ENCODE peak calls at places on chromosomes 6 and 20, in seven cellular contexts. V is stomach; Y is fibroblast of lung; Q is aorta; F is neural progenitor cell; N is colonic mucosa; K is CD8-positive, alpha-beta T cell. J is an unnamed sample. For H3K4me1, the result is how much of the 10 kb centered on the place peaks cover.

GRCh38 chr6:56096454-56096853 is 150.9 kb downstream of the COL21A1 start:
- DNase-seq in V (no peak), N (no peak), K (no peak), Q (no peak), Y (no peak), F (no peak), J (no peak)

GRCh38 chr20:22531756-22532155 is 52.6 kb downstream of the FOXA2 start:
- DNase-seq in Q (no peak), V (no peak), K (no peak), F (no peak), N (no peak), Y (no peak), J (no peak)

GRCh38 chr20:56504373-56505005 is 20.1 kb upstream of the FAM209A start:
- DNase-seq in V (no peak), Y (no peak), Q (no peak), K (peak), N (no peak), F (peak), J (no peak)

GRCh38 chr6:98092326-98092725 is 742.0 kb upstream of the POU3F2 start:
- DNase-seq in Q (no peak), Y (no peak), N (no peak), V (no peak), F (no peak), K (no peak), J (no peak)

GRCh38 chr6:168031411-168032382 is 34.2 kb downstream of the KIF25 start:
- DNase-seq in N (peak), V (no peak), Q (no peak), K (no peak), Y (peak), F (no peak), J (peak)

GRCh38 chr6:166553563-166554271 is 32.8 kb downstream of the RAMACL start:
- DNase-seq in Q (peak), V (no peak), N (peak), K (no peak), Y (peak), F (no peak), J (peak)

GRCh38 chr20:44714102-44714700 is 968 bp upstream of the CCN5 start:
- DNase-seq in F (no peak), Q (peak), N (no peak), K (no peak), Y (peak), V (peak), J (no peak)

GRCh38 chr6:63816979-63817436 is 181.4 kb downstream of the PHF3 start:
- DNase-seq in K (no peak), Y (no peak), Q (no peak), N (no peak), F (peak), V (no peak), J (no peak)

GRCh38 chr6:28343898-28344677 is 5.7 kb upstream of the ZKSCAN3 start:
- DNase-seq in Q (no peak), Y (no peak), F (no peak), N (no peak), K (no peak), V (no peak), J (no peak)

GRCh38 chr6:2433686-2434085 is 188.3 kb upstream of the GMDS start:
- DNase-seq in Y (no peak), Q (no peak), V (no peak), N (no peak), K (no peak), F (no peak), J (no peak)

GRCh38 chr6:21102201-21102600 is 491.4 kb upstream of the SOX4 start:
- DNase-seq in F (no peak), Y (no peak), K (no peak), N (no peak), Q (no peak), V (no peak), J (no peak)

GRCh38 chr20:63652192-63652980 is 838 bp downstream of the STMN3 start:
- DNase-seq in Y (no peak), F (peak), V (no peak), N (no peak), Q (peak), K (peak), J (peak)

GRCh38 chr6:64330694-64331309 is 695.2 kb downstream of the PHF3 start:
- DNase-seq in Q (peak), K (no peak), V (peak), F (peak), N (peak), Y (peak), J (peak)

GRCh38 chr6:168828035-168828434 is 387.1 kb downstream of the SMOC2 start:
- DNase-seq in K (no peak), N (no peak), Q (no peak), Y (no peak), F (no peak), V (no peak), J (no peak)

GRCh38 chr20:4730782-4731181 is 9.1 kb downstream of the PRND start:
- DNase-seq in N (no peak), K (no peak), Q (no peak), F (peak), V (no peak), Y (peak), J (no peak)

GRCh38 chr6:7146079-7146828 is 38.5 kb downstream of the RREB1 start:
- DNase-seq in F (no peak), N (peak), V (peak), Y (peak), Q (no peak), K (no peak), J (peak)

GRCh38 chr6:90538651-90539050 is 48.2 kb downstream of the MAP3K7 start:
- DNase-seq in N (peak), V (peak), K (no peak), Q (no peak), Y (peak), F (no peak), J (no peak)

GRCh38 chr6:14791525-14791924 is 454.3 kb upstream of the JARID2 start:
- DNase-seq in N (no peak), Q (no peak), Y (peak), F (no peak), V (no peak), K (no peak), J (no peak)

GRCh38 chr20:7694940-7695567 is 245.2 kb downstream of the HAO1 start:
- DNase-seq in V (no peak), F (no peak), N (no peak), Q (no peak), Y (no peak), K (no peak), J (no peak)

GRCh38 chr20:31414381-31414780 is 8.4 kb upstream of the DEFB121 start:
- DNase-seq in V (no peak), N (no peak), Q (no peak), F (no peak), K (no peak), Y (no peak), J (no peak)

GRCh38 chr6:20845592-20845991 is 311.3 kb downstream of the CDKAL1 start:
- DNase-seq in F (no peak), N (no peak), K (no peak), Y (no peak), Q (no peak), V (no peak), J (no peak)

GRCh38 chr6:147099974-147100373 is 104.2 kb upstream of the STXBP5 start:
- DNase-seq in N (no peak), K (no peak), V (no peak), Q (no peak), Y (peak), F (no peak), J (no peak)

GRCh38 chr20:19252670-19253120 is 40.3 kb downstream of the SLC24A3 start:
- DNase-seq in V (no peak), Q (no peak), N (peak), Y (peak), K (no peak), F (no peak), J (no peak)

GRCh38 chr6:116446399-116446798 is 14.8 kb upstream of the CALHM6 start:
- DNase-seq in F (no peak), Y (no peak), K (no peak), N (no peak), Q (no peak), V (no peak), J (no peak)

GRCh38 chr6:56088641-56089040 is 158.7 kb downstream of the COL21A1 start:
- DNase-seq in V (no peak), K (no peak), Q (no peak), N (no peak), Y (no peak), F (no peak), J (no peak)

GRCh38 chr6:44489912-44490604 is 102.6 kb downstream of the CDC5L start:
- DNase-seq in Q (no peak), K (no peak), N (no peak), Y (peak), F (no peak), V (no peak), J (no peak)

GRCh38 chr20:5168582-5169396 is 42.0 kb downstream of the CDS2 start:
- DNase-seq in Q (peak), N (no peak), Y (peak), F (no peak), K (no peak), V (no peak), J (no peak)

GRCh38 chr6:170553686-170554085 is 483 bp upstream of the TBP start:
- DNase-seq in F (no peak), K (no peak), V (peak), Y (peak), Q (no peak), N (no peak), J (no peak)

GRCh38 chr20:36128463-36129176 is 25.9 kb upstream of the EPB41L1 start:
- DNase-seq in Y (peak), V (no peak), N (no peak), F (no peak), K (no peak), Q (no peak), J (no peak)

GRCh38 chr20:41055679-41056078 is 27.1 kb downstream of the TOP1 start:
- DNase-seq in V (no peak), Y (peak), K (no peak), N (no peak), F (no peak), Q (no peak), J (no peak)

GRCh38 chr6:14040042-14040441 is 77.5 kb upstream of the CD83 start:
- DNase-seq in K (no peak), Y (no peak), V (no peak), F (no peak), N (no peak), Q (no peak), J (no peak)

GRCh38 chr6:141607956-141608355 is 524.8 kb upstream of the GJE1 start:
- DNase-seq in K (no peak), V (no peak), F (no peak), N (no peak), Y (no peak), Q (no peak), J (no peak)

GRCh38 chr6:144478487-144478886 is 193.4 kb downstream of the UTRN start:
- DNase-seq in Y (no peak), N (no peak), Q (no peak), V (no peak), K (no peak), F (no peak), J (peak)

GRCh38 chr6:5731435-5731834 is 275.3 kb downstream of the NRN1 start:
- DNase-seq in Y (no peak), V (no peak), Q (no peak), K (no peak), F (no peak), N (no peak), J (no peak)

GRCh38 chr6:144805049-144805448 is 519.9 kb downstream of the UTRN start:
- DNase-seq in N (no peak), V (no peak), Y (no peak), K (no peak), Q (no peak), F (no peak), J (no peak)

GRCh38 chr20:23399568-23400241 is 21.6 kb downstream of the NAPB start:
- DNase-seq in N (no peak), Q (no peak), K (no peak), Y (no peak), V (no peak), F (no peak), J (no peak)

GRCh38 chr6:30013296-30013922 is 47.7 kb upstream of the POLR1H start:
- DNase-seq in F (peak), V (no peak), Y (no peak), N (no peak), K (peak), Q (no peak), J (no peak)

GRCh38 chr6:41736207-41736710 is 851 bp upstream of the TFEB start:
- DNase-seq in N (no peak), Q (no peak), V (peak), K (no peak), F (peak), Y (no peak), J (no peak)

GRCh38 chr20:55140631-55141030 is 665.2 kb downstream of the DOK5 start:
- DNase-seq in Q (no peak), V (no peak), Y (no peak), F (no peak), K (no peak), N (no peak), J (no peak)

DNA sequence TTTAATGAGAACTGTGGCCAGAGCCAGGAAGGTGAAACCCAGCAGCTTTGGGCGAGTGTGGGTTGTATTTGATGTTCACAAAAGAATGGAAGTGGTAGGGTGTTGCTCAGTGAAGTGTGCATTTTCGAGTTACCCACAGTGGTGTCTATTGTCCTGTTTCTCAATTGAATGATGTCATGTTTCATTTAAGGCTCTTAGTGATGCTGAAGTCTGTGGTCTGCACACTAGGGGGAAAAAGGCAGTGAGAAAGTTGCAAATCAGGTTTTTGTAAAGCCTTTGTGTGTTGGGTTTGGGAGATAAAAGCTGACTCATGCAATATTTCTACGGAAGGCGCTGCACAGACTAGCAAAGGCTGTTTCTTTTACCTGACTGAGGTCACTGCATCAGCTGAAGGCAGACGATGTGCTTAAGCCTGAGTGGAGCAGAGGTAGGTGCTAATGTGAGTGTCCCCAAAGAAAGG is 121.1 kb downstream of the PLEKHG1 start:
- DNase-seq in Q (no peak), K (no peak), V (no peak), F (peak), Y (peak), N (no peak), J (no peak)
- H3K4me1 ChIP-seq in Q (under half), K (under half), V (under half), F (under half), Y (under half), N (under half), J (under half)

DNA sequence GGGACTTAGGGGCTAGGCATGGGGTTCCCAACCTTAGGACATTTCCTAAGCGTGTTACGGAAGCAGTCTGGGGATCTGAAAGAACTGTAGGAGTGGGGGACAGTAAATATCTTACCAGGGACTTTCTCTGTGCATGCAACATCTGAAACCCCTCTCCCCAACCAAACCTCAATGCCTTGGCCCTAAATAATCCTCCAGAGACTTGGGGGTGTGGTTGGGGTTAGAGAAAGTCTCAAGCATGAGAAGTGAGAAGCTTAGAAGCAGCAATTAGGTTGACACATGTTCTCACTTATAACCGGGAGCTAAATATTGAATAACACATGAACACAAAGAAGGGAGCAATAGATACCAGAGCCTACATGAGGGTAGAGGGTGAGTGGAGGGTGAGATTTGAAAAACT is 74.7 kb downstream of the HTR1E start:
- DNase-seq in K (no peak), F (no peak), N (no peak), Q (no peak), V (no peak), Y (no peak), J (no peak)
- H3K27ac ChIP-seq in K (no peak), F (no peak), N (no peak), Q (no peak), V (no peak), Y (no peak), J (no peak)

GRCh38 chr6:35019171-35019570 is 122.0 kb downstream of the TCP11 start:
- DNase-seq in V (no peak), F (no peak), K (no peak), Y (no peak), Q (no peak), N (no peak), J (no peak)

GRCh38 chr6:35016417-35017221 is 124.5 kb downstream of the TCP11 start:
- DNase-seq in K (no peak), N (no peak), F (no peak), Q (no peak), V (peak), Y (peak), J (peak)

GRCh38 chr6:35018746-35019145 is 122.4 kb downstream of the TCP11 start:
- DNase-seq in Y (no peak), V (no peak), N (no peak), K (no peak), Q (no peak), F (no peak), J (no peak)

GRCh38 chr6:35018184-35018523 is 123.0 kb downstream of the TCP11 start:
- DNase-seq in K (no peak), F (no peak), Y (no peak), Q (no peak), V (no peak), N (no peak), J (no peak)

DNA sequence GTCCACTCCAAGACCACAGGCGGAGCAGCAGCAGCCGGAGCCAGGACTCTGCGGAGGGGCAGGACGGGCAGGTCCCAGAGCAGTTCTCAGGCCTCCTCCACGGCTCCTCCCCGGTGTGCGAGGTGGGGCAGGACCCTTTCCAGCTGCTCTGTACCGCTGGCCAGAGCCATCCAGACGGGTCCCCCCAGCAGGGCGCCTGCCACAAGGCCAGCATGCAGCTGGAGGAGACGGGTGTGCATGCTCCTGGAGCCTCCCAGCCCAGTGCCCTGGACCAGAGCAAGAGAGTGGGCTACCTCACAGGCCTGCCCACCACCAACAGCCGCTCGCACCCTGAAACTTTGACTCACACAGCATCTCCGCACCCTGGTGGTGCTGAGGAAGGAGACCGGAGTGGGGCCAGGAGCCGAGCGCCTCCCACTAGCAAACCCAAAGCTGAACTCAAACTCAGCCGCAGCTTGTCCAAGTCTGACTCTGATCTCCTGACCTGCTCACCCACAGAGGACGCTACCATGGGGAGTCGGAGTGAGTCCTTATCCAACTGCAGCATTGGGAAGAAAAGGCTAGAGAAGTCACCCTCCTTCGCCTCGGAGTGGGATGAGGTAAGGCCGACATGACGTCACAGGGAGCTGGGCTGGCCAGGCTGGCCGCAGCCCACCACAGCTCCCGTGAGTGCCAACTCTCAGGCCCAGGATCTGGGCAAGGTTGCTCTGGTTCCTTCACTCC is 123.5 kb downstream of the TCP11 start:
- DNase-seq in K (no peak), V (no peak), F (no peak), Y (peak), Q (peak), N (no peak), J (peak)
- H3K4me1 ChIP-seq in K (under half), V (under half), F (under half), Y (under half), Q (under half), N (under half), J (half or more)

GRCh38 chr6:148231572-148231971 is 111.1 kb upstream of the SASH1 start:
- DNase-seq in Q (no peak), V (no peak), Y (peak), K (no peak), F (no peak), N (no peak), J (no peak)

GRCh38 chr6:148239215-148239614 is 103.4 kb upstream of the SASH1 start:
- DNase-seq in K (no peak), N (no peak), V (peak), F (no peak), Y (no peak), Q (no peak), J (no peak)

GRCh38 chr6:148239777-148240462 is 102.7 kb upstream of the SASH1 start:
- DNase-seq in Y (no peak), N (no peak), F (no peak), K (no peak), V (no peak), Q (no peak), J (no peak)

GRCh38 chr6:148238713-148239112 is 103.9 kb upstream of the SASH1 start:
- DNase-seq in Q (no peak), F (no peak), K (no peak), N (no peak), Y (no peak), V (no peak), J (no peak)

GRCh38 chr6:148235446-148235845 is 107.2 kb upstream of the SASH1 start:
- DNase-seq in Y (peak), Q (no peak), V (no peak), F (no peak), K (no peak), N (no peak), J (no peak)
- H3K27ac ChIP-seq in Y (no peak), Q (no peak), V (no peak), F (no peak), K (no peak), N (no peak), J (no peak)

GRCh38 chr6:37123957-37124729 is 45.8 kb upstream of the PIM1 start:
- DNase-seq in F (no peak), Y (no peak), Q (no peak), K (no peak), N (no peak), V (no peak), J (no peak)

GRCh38 chr6:37126554-37126906 is 43.4 kb upstream of the PIM1 start:
- DNase-seq in Y (no peak), N (no peak), V (no peak), K (no peak), F (no peak), Q (no peak), J (no peak)

GRCh38 chr6:37127961-37128862 is 41.7 kb upstream of the PIM1 start:
- DNase-seq in Y (peak), F (no peak), K (no peak), Q (no peak), N (peak), V (peak), J (peak)

GRCh38 chr6:37125779-37126553 is 44.0 kb upstream of the PIM1 start:
- DNase-seq in V (no peak), Y (no peak), N (no peak), F (peak), K (no peak), Q (no peak), J (no peak)

DNA sequence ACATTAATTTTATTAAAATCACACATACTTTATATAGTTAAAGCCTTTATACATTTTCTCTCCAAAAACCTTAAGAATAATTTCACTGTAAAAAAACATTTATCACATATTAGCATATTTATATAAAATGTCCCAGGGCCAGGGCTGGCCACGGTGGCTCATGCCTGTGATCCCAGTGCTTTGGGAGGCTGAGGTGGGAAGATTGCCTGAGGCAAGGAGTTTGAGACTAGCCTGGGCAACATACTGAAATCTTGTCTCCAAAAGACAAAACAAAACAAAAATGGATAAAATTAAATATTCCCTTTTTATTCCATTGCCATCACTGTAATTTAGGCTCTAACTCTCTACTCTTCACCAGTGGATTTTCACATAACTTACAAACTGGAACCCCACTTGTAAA is 43.0 kb upstream of the PIM1 start:
- DNase-seq in Y (no peak), V (no peak), N (no peak), K (no peak), Q (no peak), F (no peak), J (no peak)
- H3K4me1 ChIP-seq in Y (under half), V (under half), N (under half), K (under half), Q (under half), F (under half), J (half or more)

J was measured in left ventricle myocardium inferior.